ENCODE peak calls at places on chromosomes 3 and 15, in four cellular contexts. B, P, X and K are unnamed samples. For H3K9me1, the result is how much of the 10 kb centered on the place peaks cover.

GRCh38 chr3:133849346-133849745 is 43.7 kb downstream of the SRPRB start:
- DNase-seq in B (no peak), X (no peak), P (no peak), K (no peak)

GRCh38 chr15:47834093-47834492 is 116.8 kb downstream of the SEMA6D start:
- DNase-seq in P (no peak), X (no peak), B (no peak), K (no peak)

GRCh38 chr3:43096761-43097160 is 9.1 kb downstream of the POMGNT2 start:
- DNase-seq in X (no peak), P (no peak), B (no peak), K (no peak)

GRCh38 chr3:178386401-178386800 is 149.8 kb upstream of the KCNMB2 start:
- DNase-seq in X (no peak), B (no peak), P (no peak), K (no peak)

GRCh38 chr3:195086885-195087284 is 184.1 kb downstream of the XXYLT1 start:
- DNase-seq in B (no peak), X (no peak), P (no peak), K (no peak)

GRCh38 chr15:81183403-81183760 is 13.3 kb upstream of the IL16 start:
- DNase-seq in B (no peak), X (no peak), P (no peak), K (no peak)

GRCh38 chr3:37862219-37862711 is 585 bp downstream of the CTDSPL start:
- DNase-seq in B (peak), X (peak), P (no peak), K (no peak)

GRCh38 chr3:4984511-4984864 is 5.3 kb downstream of the BHLHE40 start:
- DNase-seq in X (no peak), B (peak), P (no peak), K (no peak)

GRCh38 chr15:62469874-62470688 is 305.0 kb upstream of the C2CD4B start:
- DNase-seq in B (peak), X (no peak), P (no peak), K (no peak)

GRCh38 chr3:112042842-112043280 is 8.3 kb downstream of the TMPRSS7 start:
- DNase-seq in P (no peak), B (no peak), X (no peak), K (no peak)

GRCh38 chr15:56798639-56799038 is 65.3 kb upstream of the ZNF280D start:
- DNase-seq in X (no peak), B (peak), P (peak), K (no peak)

GRCh38 chr15:85878866-85879265 is 84.1 kb upstream of the KLHL25 start:
- DNase-seq in P (no peak), B (no peak), X (no peak), K (peak)

GRCh38 chr3:128266453-128266852 is 113.2 kb downstream of the EEFSEC start:
- DNase-seq in B (no peak), X (peak), P (no peak), K (peak)

GRCh38 chr3:158794936-158795518 is 6.8 kb upstream of the MFSD1 start:
- DNase-seq in X (peak), B (peak), P (peak), K (peak)

GRCh38 chr3:173902866-173903265 is 505.3 kb downstream of the NLGN1 start:
- DNase-seq in P (no peak), X (no peak), B (peak), K (no peak)

GRCh38 chr3:157494581-157495281 is 8.5 kb downstream of the VEPH1 start:
- DNase-seq in X (no peak), P (no peak), B (peak), K (no peak)

GRCh38 chr3:127747751-127748521 is 74.4 kb downstream of the MGLL start:
- DNase-seq in X (no peak), P (no peak), B (peak), K (peak)

DNA sequence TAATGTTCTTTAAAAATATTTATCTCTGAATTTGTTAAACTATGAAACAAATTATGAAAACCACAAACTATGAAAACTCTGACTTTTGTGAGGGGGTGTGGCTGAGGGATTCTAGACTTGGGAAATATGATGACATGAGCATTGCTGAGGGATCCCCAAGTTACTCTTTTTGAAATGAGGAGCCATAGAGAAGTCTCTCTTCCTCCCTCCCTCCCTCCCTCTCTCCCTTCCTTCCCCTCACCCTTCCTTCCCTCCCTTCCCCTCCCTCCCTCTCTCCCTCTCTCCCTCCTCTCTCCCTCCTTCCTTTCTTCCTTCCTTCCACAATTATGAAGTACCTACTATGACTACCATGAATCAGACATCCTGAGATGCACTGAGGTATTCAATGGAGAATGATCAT is 673.1 kb downstream of the ROBO1 start:
- DNase-seq in B (no peak), P (no peak), X (no peak), K (no peak)
- H3K9me1 ChIP-seq in B (under half), P (under half), X (under half), K (under half)

GRCh38 chr3:130386604-130387263 is 41.3 kb downstream of the COL6A5 start:
- DNase-seq in X (peak), P (no peak), B (peak), K (peak)
- H3K9me1 ChIP-seq in X (under half), P (under half), B (under half), K (under half)

GRCh38 chr3:162263596-162263995 is 767.0 kb downstream of the OTOL1 start:
- DNase-seq in P (no peak), X (no peak), B (no peak), K (no peak)
- H3K9me1 ChIP-seq in P (under half), X (under half), B (under half), K (under half)

GRCh38 chr15:41790756-41791546 is 16.7 kb downstream of the MAPKBP1 start:
- DNase-seq in X (peak), P (no peak), B (peak), K (peak)

GRCh38 chr15:41789237-41789636 is 15.0 kb downstream of the MAPKBP1 start:
- DNase-seq in X (peak), B (no peak), P (no peak), K (no peak)

GRCh38 chr15:41790169-41790568 is 15.9 kb downstream of the MAPKBP1 start:
- DNase-seq in P (no peak), X (peak), B (no peak), K (no peak)

GRCh38 chr15:41789662-41790061 is 15.4 kb downstream of the MAPKBP1 start:
- DNase-seq in P (no peak), X (no peak), B (no peak), K (no peak)

GRCh38 chr15:41788262-41788661 is 14.0 kb downstream of the MAPKBP1 start:
- DNase-seq in X (no peak), B (no peak), P (no peak), K (no peak)
- H3K9me1 ChIP-seq in X (under half), B (under half), P (under half), K (under half)

DNA sequence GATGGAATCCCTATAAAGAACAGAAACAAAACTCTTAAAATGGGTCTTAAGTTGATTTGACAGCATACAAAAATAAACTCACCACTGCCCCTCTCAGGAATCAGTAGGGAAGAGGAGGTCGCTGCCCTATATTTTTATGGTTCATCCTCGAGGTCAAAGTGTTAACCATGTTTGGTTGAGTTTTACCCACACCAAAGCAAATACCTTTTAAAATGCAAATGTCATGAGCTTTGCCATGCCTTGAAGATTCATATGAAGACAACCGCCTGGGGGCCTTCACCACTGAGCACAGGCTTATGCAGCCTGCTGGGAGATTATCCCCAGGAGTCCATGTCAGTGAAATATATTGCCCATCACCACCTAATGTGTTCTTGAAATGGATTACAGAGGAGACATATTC is 66.1 kb downstream of the GLB1 start:
- DNase-seq in X (peak), P (no peak), B (no peak), K (no peak)
- H3K9me1 ChIP-seq in X (under half), P (under half), B (under half), K (under half)

GRCh38 chr15:41689083-41689482 is 28.9 kb downstream of the MGA start:
- DNase-seq in X (no peak), P (no peak), B (no peak), K (no peak)

GRCh38 chr15:41689834-41690233 is 29.6 kb downstream of the MGA start:
- DNase-seq in B (no peak), P (no peak), X (peak), K (no peak)

GRCh38 chr15:41678742-41679141 is 18.5 kb downstream of the MGA start:
- DNase-seq in X (no peak), B (no peak), P (no peak), K (no peak)

GRCh38 chr15:41683955-41684354 is 23.8 kb downstream of the MGA start:
- DNase-seq in X (no peak), P (no peak), B (no peak), K (no peak)
- H3K9me1 ChIP-seq in X (under half), P (under half), B (under half), K (under half)